ENCODE peak calls at places on chromosomes 5 and 9, in seven cellular contexts. Z is neural crest cell, W is Kasumi-1, M is RCC 7860, I is anterior cingulate cortex, L is cerebellar cortex, K is gastrocnemius medialis. J is an unnamed sample.

GRCh38 chr9:106861585-106862114 is 1.3 kb upstream of the ZNF462 start:
- DNase-seq in Z (no peak), W (no peak), M (no peak), I (no peak), L (no peak), K (no peak), J (no peak)

GRCh38 chr9:120886490-120886967 is 9.5 kb upstream of the PHF19 start:
- DNase-seq in Z (no peak), W (no peak), M (peak), I (no peak), L (no peak), K (no peak), J (peak)

GRCh38 chr5:123647066-123647465 is 135.1 kb downstream of the CSNK1G3 start:
- DNase-seq in Z (no peak), W (peak), M (no peak), I (no peak), L (no peak), K (no peak), J (no peak)

GRCh38 chr9:22134390-22134789 is 125.3 kb upstream of the CDKN2B start:
- DNase-seq in Z (no peak), W (no peak), M (no peak), I (no peak), L (no peak), K (no peak), J (no peak)

GRCh38 chr9:16363073-16363781 is 507.2 kb downstream of the BNC2 start:
- DNase-seq in Z (no peak), W (no peak), M (no peak), I (no peak), L (no peak), K (no peak), J (no peak)

GRCh38 chr9:131627326-131627845 is 82.1 kb downstream of the PRRT1B start:
- DNase-seq in Z (no peak), W (peak), M (peak), I (no peak), L (no peak), K (no peak), J (no peak)

GRCh38 chr9:78613006-78613405 is 316.1 kb downstream of the PSAT1 start:
- DNase-seq in Z (no peak), W (no peak), M (peak), I (no peak), L (no peak), K (no peak), J (no peak)

GRCh38 chr9:2838356-2838983 is 5.4 kb downstream of the PUM3 start:
- DNase-seq in Z (no peak), W (no peak), M (no peak), I (no peak), L (no peak), K (no peak), J (no peak)

GRCh38 chr5:57503433-57503832 is 20.8 kb upstream of the ACTBL2 start:
- DNase-seq in Z (no peak), W (no peak), M (no peak), I (no peak), L (no peak), K (no peak), J (peak)

GRCh38 chr9:134544388-134545212 is 97.0 kb upstream of the COL5A1 start:
- DNase-seq in Z (peak), W (no peak), M (peak), I (no peak), L (no peak), K (no peak), J (peak)

GRCh38 chr5:115818821-115819220 is 2.4 kb upstream of the CDO1 start:
- DNase-seq in Z (no peak), W (no peak), M (no peak), I (no peak), L (no peak), K (no peak), J (no peak)

GRCh38 chr5:21219255-21219654 is 1231.3 kb upstream of the CDH18 start:
- DNase-seq in Z (no peak), W (no peak), M (no peak), I (no peak), L (no peak), K (no peak), J (peak)

GRCh38 chr9:79630521-79631403 is 59.0 kb downstream of the TLE4 start:
- DNase-seq in Z (no peak), W (no peak), M (no peak), I (no peak), L (no peak), K (no peak), J (no peak)

GRCh38 chr5:166165600-166165999 is 2125.8 kb upstream of the WWC1 start:
- DNase-seq in Z (peak), W (peak), M (no peak), I (no peak), L (no peak), K (no peak), J (peak)

GRCh38 chr9:130186051-130186450 is 13.8 kb downstream of the NCS1 start:
- DNase-seq in Z (no peak), W (no peak), M (no peak), I (no peak), L (no peak), K (no peak), J (no peak)

GRCh38 chr9:93303258-93303771 is 119.4 kb downstream of the WNK2 start:
- DNase-seq in Z (no peak), W (no peak), M (no peak), I (no peak), L (no peak), K (no peak), J (no peak)

GRCh38 chr5:135040331-135041144 is 6.5 kb upstream of the PITX1 start:
- DNase-seq in Z (no peak), W (no peak), M (no peak), I (no peak), L (no peak), K (no peak), J (no peak)

GRCh38 chr9:110828148-110828730 is 159.6 kb downstream of the MUSK start:
- DNase-seq in Z (no peak), W (peak), M (no peak), I (no peak), L (no peak), K (peak), J (no peak)

GRCh38 chr5:178407646-178408045 is 175.0 kb upstream of the PHYKPL start:
- DNase-seq in Z (no peak), W (no peak), M (no peak), I (no peak), L (no peak), K (no peak), J (no peak)

GRCh38 chr5:114407783-114408182 is 45.9 kb downstream of the KCNN2 start:
- DNase-seq in Z (no peak), W (no peak), M (no peak), I (no peak), L (peak), K (no peak), J (no peak)

GRCh38 chr5:38615042-38615441 is 58.6 kb upstream of the LIFR start:
- DNase-seq in Z (no peak), W (no peak), M (no peak), I (no peak), L (no peak), K (no peak), J (no peak)

GRCh38 chr9:130337318-130337717 is 71.8 kb downstream of the HMCN2 start:
- DNase-seq in Z (no peak), W (no peak), M (no peak), I (no peak), L (no peak), K (no peak), J (no peak)

GRCh38 chr9:30732060-30732459 is 1652.4 kb upstream of the ACO1 start:
- DNase-seq in Z (no peak), W (no peak), M (no peak), I (no peak), L (no peak), K (no peak), J (no peak)

GRCh38 chr5:113359419-113359818 is 75.4 kb downstream of the TSSK1B start:
- DNase-seq in Z (no peak), W (no peak), M (no peak), I (no peak), L (no peak), K (no peak), J (no peak)

GRCh38 chr5:109920736-109921135 is 231.0 kb downstream of the MAN2A1 start:
- DNase-seq in Z (no peak), W (no peak), M (no peak), I (no peak), L (no peak), K (no peak), J (no peak)

GRCh38 chr5:67366961-67367360 is 170.4 kb upstream of the CD180 start:
- DNase-seq in Z (no peak), W (no peak), M (no peak), I (no peak), L (peak), K (no peak), J (no peak)

GRCh38 chr5:81232449-81233079 is 558 bp upstream of the CKMT2 start:
- DNase-seq in Z (no peak), W (no peak), M (no peak), I (no peak), L (peak), K (peak), J (no peak)

GRCh38 chr5:11524188-11524587 is 380.1 kb downstream of the CTNND2 start:
- DNase-seq in Z (no peak), W (no peak), M (no peak), I (no peak), L (no peak), K (no peak), J (no peak)

GRCh38 chr5:23977996-23978395 is 470.6 kb downstream of the PRDM9 start:
- DNase-seq in Z (no peak), W (peak), M (peak), I (no peak), L (peak), K (no peak), J (peak)

GRCh38 chr5:76402251-76402879 is 720 bp upstream of the IQGAP2 start:
- DNase-seq in Z (peak), W (peak), M (no peak), I (no peak), L (peak), K (peak), J (no peak)

GRCh38 chr9:90307177-90307833 is 335.3 kb downstream of the DIRAS2 start:
- DNase-seq in Z (no peak), W (no peak), M (no peak), I (no peak), L (no peak), K (no peak), J (no peak)

GRCh38 chr9:12774861-12775367 is at the start of gene LURAP1L:
- DNase-seq in Z (peak), W (no peak), M (peak), I (no peak), L (peak), K (peak), J (peak)

GRCh38 chr9:136857166-136857565 is 5.0 kb downstream of the MAMDC4 start:
- DNase-seq in Z (no peak), W (no peak), M (no peak), I (no peak), L (no peak), K (no peak), J (no peak)

GRCh38 chr9:130606887-130607582 is 27.7 kb downstream of the FUBP3 start:
- DNase-seq in Z (no peak), W (no peak), M (no peak), I (no peak), L (no peak), K (no peak), J (no peak)